ENCODE peak calls at places on chromosomes 11 and 22, in eight cellular contexts. S is stomach, Y is lower leg skin, J is tibial nerve, X is HepG2, I is uterus, D is adrenal gland, R is breast epithelium. L is an unnamed sample.

GRCh38 chr11:59267738-59268475 is 55.2 kb upstream of the MPEG1 start:
- DNase-seq in X (no peak), S (no peak), R (no peak), Y (no peak), I (no peak), J (no peak), D (no peak), L (no peak)

GRCh38 chr11:69220581-69221051 is 64.9 kb downstream of the SMIM38 start:
- DNase-seq in X (no peak), Y (peak; percentile 86), S (peak; percentile 25), J (no peak), I (no peak), R (peak; percentile 55), D (peak; percentile 3), L (no peak)

GRCh38 chr22:35335468-35335867 is 35.8 kb downstream of the TOM1 start:
- DNase-seq in S (no peak), Y (no peak), R (no peak), D (no peak), J (no peak), X (no peak), I (no peak), L (no peak)

GRCh38 chr11:67022961-67023956 is at the start of gene SYT12:
- DNase-seq in I (no peak), D (no peak), Y (no peak), R (no peak), X (no peak), S (no peak), J (no peak), L (no peak)

GRCh38 chr11:5197538-5197937 is 2.9 kb downstream of the OR51V1 start:
- DNase-seq in J (no peak), R (no peak), S (no peak), I (no peak), Y (no peak), X (no peak), D (no peak), L (no peak)

GRCh38 chr11:94732617-94733292 is 35.4 kb upstream of the AMOTL1 start:
- DNase-seq in X (no peak), D (peak; percentile 53), I (peak; percentile 64), Y (no peak), J (no peak), S (no peak), R (no peak), L (no peak)

GRCh38 chr11:115081972-115082371 is 403.6 kb downstream of the NXPE2 start:
- DNase-seq in J (no peak), R (no peak), X (no peak), I (no peak), S (no peak), Y (no peak), D (no peak), L (no peak)

GRCh38 chr22:36937319-36938027 is 24.0 kb downstream of the CSF2RB start:
- DNase-seq in Y (no peak), S (no peak), D (no peak), J (no peak), I (no peak), X (no peak), R (no peak), L (no peak)

GRCh38 chr11:102047305-102047924 is at the start of gene CFAP300:
- DNase-seq in I (peak; percentile 83), X (no peak), S (peak; percentile 82), D (peak; percentile 88), R (peak; percentile 76), Y (peak; percentile 97), J (peak; percentile 88), L (peak; percentile 47)

GRCh38 chr11:29809121-29809520 is 207.7 kb downstream of the KCNA4 start:
- DNase-seq in R (no peak), X (no peak), J (no peak), I (no peak), S (no peak), Y (no peak), D (no peak), L (no peak)

GRCh38 chr11:19938051-19938856 is 222.0 kb downstream of the DBX1 start:
- DNase-seq in S (peak; percentile 53), D (peak; percentile 48), Y (no peak), I (no peak), J (peak; percentile 45), R (no peak), X (peak; percentile 40), L (peak; percentile 40)

GRCh38 chr22:42937164-42937854 is 77.6 kb downstream of the PACSIN2 start:
- DNase-seq in Y (peak; percentile 93), J (no peak), X (no peak), S (peak; percentile 74), D (peak; percentile 76), I (peak; percentile 40), R (peak; percentile 69), L (peak; percentile 57)

GRCh38 chr22:47152236-47152635 is 389.8 kb downstream of the TBC1D22A start:
- DNase-seq in D (no peak), I (no peak), Y (no peak), R (no peak), X (no peak), J (no peak), S (no peak), L (no peak)

GRCh38 chr22:38177926-38178604 is 3.6 kb downstream of the PLA2G6 start:
- DNase-seq in R (peak; percentile 87), J (peak; percentile 64), S (peak; percentile 45), D (peak; percentile 82), I (peak; percentile 38), X (peak; percentile 94), Y (peak; percentile 94), L (peak; percentile 53)

GRCh38 chr22:38177044-38177443 is 4.6 kb downstream of the PLA2G6 start:
- DNase-seq in J (no peak), X (no peak), D (no peak), Y (no peak), S (no peak), R (no peak), I (no peak), L (no peak)

GRCh38 chr22:38184788-38185187 is 3.2 kb upstream of the PLA2G6 start:
- DNase-seq in I (no peak), R (no peak), J (no peak), X (no peak), D (no peak), Y (no peak), S (no peak), L (no peak)

GRCh38 chr22:38180841-38181452 is 683 bp downstream of the PLA2G6 start:
- DNase-seq in S (peak; percentile 59), I (no peak), R (peak; percentile 66), Y (peak; percentile 93), D (peak; percentile 65), J (peak; percentile 52), X (no peak), L (no peak)

DNA sequence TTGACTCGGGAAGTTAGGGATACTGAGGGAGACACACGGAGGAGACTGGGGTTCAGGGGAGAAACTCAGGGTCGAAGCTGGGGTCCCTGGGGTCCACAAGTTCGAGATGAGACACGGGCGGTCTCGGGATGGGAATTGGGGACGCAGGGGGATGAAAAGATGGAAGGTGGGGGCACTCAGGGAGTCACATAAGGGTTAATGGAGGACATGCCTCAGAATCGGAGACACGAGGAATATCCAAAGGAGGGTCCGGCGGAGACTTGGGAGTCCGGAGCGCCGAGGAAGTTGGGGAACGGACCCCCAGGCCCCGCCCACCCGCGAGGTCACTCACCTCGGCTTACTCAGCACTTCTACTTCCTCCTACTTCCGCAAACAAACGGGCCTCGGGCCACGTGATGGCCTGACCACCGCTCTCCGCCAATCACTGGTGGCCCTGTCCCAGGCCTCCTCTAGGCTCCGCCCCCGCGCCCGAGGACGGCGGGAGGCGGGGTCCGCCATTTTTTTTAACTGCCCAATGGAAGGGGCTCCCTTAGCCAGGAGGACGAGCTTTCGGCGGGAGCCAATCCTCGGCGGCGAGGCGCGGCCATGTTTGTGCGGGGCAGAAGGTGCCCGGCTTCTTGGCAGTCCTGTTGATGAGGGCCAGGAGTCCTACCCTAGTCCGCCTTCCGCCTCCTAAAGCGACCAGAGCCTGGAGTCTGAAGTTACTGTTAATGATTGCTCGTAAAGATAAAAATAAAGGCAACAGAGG is at the start of gene PLA2G6:
- DNase-seq in I (peak; percentile 98), X (peak; percentile 97), R (peak; percentile 99), J (peak; percentile 95), D (peak; percentile 99), Y (peak; percentile 100), S (peak; percentile 99), L (peak; percentile 80)
- TF ChIP-seq POLR2A in I (peak; percentile 69), X (peak; percentile 57), R (peak; percentile 38), J (peak; percentile 68), D (no peak), Y (no peak), S (no peak), L (peak; percentile 14)

GRCh38 chr11:118663929-118664328 is 15.5 kb downstream of the TREH start:
- DNase-seq in S (no peak), Y (no peak), X (no peak), R (no peak), D (no peak), I (no peak), J (no peak), L (no peak)
- TF ChIP-seq POLR2A in S (no peak), Y (no peak), X (no peak), R (no peak), D (no peak), I (no peak), J (no peak), L (no peak)

DNA sequence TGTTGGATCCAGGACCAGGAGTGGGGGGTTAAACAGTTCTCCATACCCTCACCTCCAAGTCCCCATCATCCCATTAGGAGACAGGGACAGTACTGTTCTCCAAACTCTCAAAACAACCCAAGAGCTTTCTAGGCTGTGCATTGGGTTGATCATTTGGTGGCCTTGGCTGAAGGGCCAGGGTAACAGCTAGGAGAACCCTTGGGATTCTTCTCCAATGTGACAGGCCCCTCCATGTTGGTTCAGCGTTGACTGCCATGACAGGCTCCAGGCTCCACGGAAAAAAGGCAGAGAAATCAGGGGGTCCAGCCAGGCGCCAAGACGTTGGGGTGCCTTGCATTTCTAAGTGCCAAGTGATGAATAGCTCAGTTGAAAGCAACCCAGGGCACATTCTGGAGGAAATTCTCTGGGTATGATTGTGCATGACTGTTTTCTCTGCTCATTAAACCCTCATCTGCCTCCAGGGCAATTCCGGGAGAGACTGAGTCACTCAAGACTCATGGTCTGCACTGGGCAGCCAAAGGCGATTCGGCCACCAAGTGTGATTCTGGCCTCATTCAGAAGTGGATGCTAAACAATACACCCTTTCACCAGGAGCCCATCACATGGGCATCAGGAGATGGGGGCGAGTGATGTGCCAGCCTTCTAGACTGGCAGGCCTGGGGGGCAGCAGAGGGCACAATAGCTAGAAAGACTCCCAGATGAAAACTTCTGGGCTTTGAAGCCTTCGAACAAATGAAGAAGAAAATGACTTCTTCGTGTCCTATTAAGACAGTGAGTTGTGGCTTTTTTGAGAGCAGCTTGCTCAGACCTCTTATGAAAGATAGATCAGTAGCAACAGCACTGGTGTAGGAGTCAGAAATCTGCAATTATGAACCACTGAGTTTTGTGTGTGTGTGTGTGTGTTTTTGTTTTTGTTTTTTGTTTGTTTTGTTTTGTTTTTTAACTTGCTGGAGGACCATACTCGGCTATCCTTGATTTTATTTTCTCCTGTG is 27.7 kb downstream of the CD44 start:
- DNase-seq in J (no peak), Y (no peak), D (peak; percentile 30), X (no peak), S (no peak), R (peak; percentile 39), I (no peak), L (peak; percentile 44)
- TF ChIP-seq POLR2A in J (no peak), Y (no peak), D (no peak), X (no peak), S (no peak), R (no peak), I (no peak), L (no peak)

DNA sequence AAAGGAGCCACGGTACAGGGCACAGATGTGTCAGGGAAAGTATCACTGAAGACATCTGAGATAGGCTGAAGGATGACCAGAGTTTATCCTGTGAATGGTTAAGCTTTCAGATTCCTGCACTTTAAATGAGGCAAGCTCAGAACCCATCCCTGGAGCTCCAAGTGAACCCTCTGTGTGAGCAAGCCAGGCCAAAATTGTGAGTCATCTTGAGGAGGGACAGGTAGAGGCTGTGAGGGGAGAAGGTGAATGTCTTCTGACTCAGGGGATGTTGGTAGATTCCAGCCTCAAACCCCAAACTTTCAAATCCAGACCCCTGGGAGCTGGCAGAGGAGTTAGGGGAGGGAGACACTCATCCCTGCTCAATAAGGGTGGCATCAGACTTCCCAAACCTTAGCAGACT is 36.7 kb downstream of the CHRDL2 start:
- DNase-seq in I (no peak), D (no peak), J (no peak), X (no peak), S (no peak), Y (no peak), R (no peak), L (no peak)
- TF ChIP-seq POLR2A in I (no peak), D (no peak), J (no peak), X (no peak), S (no peak), Y (no peak), R (no peak), L (no peak)

L was measured in H54.